ENCODE peak calls at places on chromosomes 1 and 21, in five cellular contexts. G is brain microvascular endothelial cell, H is sigmoid colon, F is neural progenitor cell, N is lower lobe of right lung. M is an unnamed sample.

GRCh38 chr1:236058141-236058626 is 6.7 kb downstream of the NID1 start:
- DNase-seq in G (no peak), H (peak; percentile 45), F (peak; percentile 54), N (no peak), M (peak; percentile 86)

GRCh38 chr1:227922501-227923352 is 25.0 kb downstream of the WNT9A start:
- DNase-seq in G (no peak), H (no peak), F (peak; percentile 91), N (no peak), M (no peak)

GRCh38 chr1:155889566-155889965 is 21.6 kb downstream of the RIT1 start:
- DNase-seq in G (peak; percentile 69), H (no peak), F (no peak), N (no peak), M (no peak)

GRCh38 chr1:1922782-1923680 is 4.0 kb upstream of the TMEM52 start:
- DNase-seq in G (no peak), H (peak; percentile 64), F (no peak), N (peak; percentile 43), M (no peak)

GRCh38 chr1:246396322-246396721 is 110.8 kb downstream of the SMYD3 start:
- DNase-seq in G (no peak), H (no peak), F (no peak), N (no peak), M (no peak)

GRCh38 chr1:204670152-204670927 is 15.2 kb downstream of the LRRN2 start:
- DNase-seq in G (peak; percentile 12), H (no peak), F (no peak), N (no peak), M (peak; percentile 12)

GRCh38 chr1:175824079-175824478 is 80.7 kb upstream of the TNR start:
- DNase-seq in G (no peak), H (no peak), F (peak; percentile 58), N (no peak), M (no peak)

GRCh38 chr21:44548922-44549321 is 2.4 kb downstream of the KRTAP10-2 start:
- DNase-seq in G (no peak), H (no peak), F (peak; percentile 55), N (no peak), M (no peak)

GRCh38 chr1:26529655-26530539 is at the start of gene RPS6KA1:
- DNase-seq in G (no peak), H (no peak), F (peak; percentile 95), N (peak; percentile 80), M (no peak)

GRCh38 chr1:17359031-17359430 is 13.0 kb upstream of the PADI6 start:
- DNase-seq in G (no peak), H (no peak), F (peak; percentile 46), N (no peak), M (no peak)

GRCh38 chr1:182240085-182240484 is 151.5 kb downstream of the GLUL start:
- DNase-seq in G (no peak), H (no peak), F (no peak), N (no peak), M (no peak)

GRCh38 chr21:9735421-9735961 is 785.9 kb upstream of the TPTE start:
- DNase-seq in G (no peak), H (no peak), F (no peak), N (no peak), M (no peak)

GRCh38 chr1:203213126-203213525 is 16.3 kb downstream of the CHIT1 start:
- DNase-seq in G (no peak), H (peak; percentile 57), F (no peak), N (no peak), M (no peak)

GRCh38 chr1:53294557-53294956 is 33.3 kb downstream of the LRP8 start:
- DNase-seq in G (peak; percentile 46), H (no peak), F (no peak), N (no peak), M (no peak)

GRCh38 chr1:58432813-58433668 is 113.5 kb downstream of the OMA1 start:
- DNase-seq in G (peak; percentile 35), H (no peak), F (peak; percentile 92), N (no peak), M (peak; percentile 86)

GRCh38 chr1:234281826-234282489 is 91.3 kb upstream of the COA6 start:
- DNase-seq in G (no peak), H (no peak), F (peak; percentile 55), N (no peak), M (no peak)

GRCh38 chr1:5847013-5847654 is 145.1 kb downstream of the NPHP4 start:
- DNase-seq in G (peak; percentile 7), H (no peak), F (peak; percentile 90), N (no peak), M (no peak)

GRCh38 chr1:193431265-193431977 is 245.0 kb upstream of the B3GALT2 start:
- DNase-seq in G (peak; percentile 55), H (no peak), F (no peak), N (no peak), M (no peak)

GRCh38 chr1:108758782-108759181 is 12.3 kb downstream of the STXBP3 start:
- DNase-seq in G (no peak), H (no peak), F (no peak), N (no peak), M (no peak)

GRCh38 chr21:25171438-25171837 is 435.8 kb downstream of the MRPL39 start:
- DNase-seq in G (no peak), H (no peak), F (no peak), N (no peak), M (no peak)

GRCh38 chr1:64356636-64357256 is 113.2 kb upstream of the CACHD1 start:
- DNase-seq in G (no peak), H (no peak), F (peak; percentile 8), N (no peak), M (no peak)

GRCh38 chr21:44083631-44084291 is 23.4 kb upstream of the PWP2 start:
- DNase-seq in G (peak; percentile 9), H (no peak), F (no peak), N (no peak), M (no peak)

GRCh38 chr1:220879509-220880366 is 495 bp downstream of the HLX start:
- DNase-seq in G (no peak), H (no peak), F (peak; percentile 80), N (peak; percentile 69), M (no peak)

GRCh38 chr1:220880726-220881506 is 1.7 kb downstream of the HLX start:
- DNase-seq in G (no peak), H (peak; percentile 96), F (peak; percentile 67), N (peak; percentile 89), M (no peak)

GRCh38 chr1:220880367-220880680 is 1.1 kb downstream of the HLX start:
- DNase-seq in G (no peak), H (no peak), F (no peak), N (no peak), M (no peak)

GRCh38 chr1:220884109-220884980 is 5.1 kb downstream of the HLX start:
- DNase-seq in G (peak; percentile 18), H (no peak), F (peak; percentile 91), N (no peak), M (no peak)

DNA sequence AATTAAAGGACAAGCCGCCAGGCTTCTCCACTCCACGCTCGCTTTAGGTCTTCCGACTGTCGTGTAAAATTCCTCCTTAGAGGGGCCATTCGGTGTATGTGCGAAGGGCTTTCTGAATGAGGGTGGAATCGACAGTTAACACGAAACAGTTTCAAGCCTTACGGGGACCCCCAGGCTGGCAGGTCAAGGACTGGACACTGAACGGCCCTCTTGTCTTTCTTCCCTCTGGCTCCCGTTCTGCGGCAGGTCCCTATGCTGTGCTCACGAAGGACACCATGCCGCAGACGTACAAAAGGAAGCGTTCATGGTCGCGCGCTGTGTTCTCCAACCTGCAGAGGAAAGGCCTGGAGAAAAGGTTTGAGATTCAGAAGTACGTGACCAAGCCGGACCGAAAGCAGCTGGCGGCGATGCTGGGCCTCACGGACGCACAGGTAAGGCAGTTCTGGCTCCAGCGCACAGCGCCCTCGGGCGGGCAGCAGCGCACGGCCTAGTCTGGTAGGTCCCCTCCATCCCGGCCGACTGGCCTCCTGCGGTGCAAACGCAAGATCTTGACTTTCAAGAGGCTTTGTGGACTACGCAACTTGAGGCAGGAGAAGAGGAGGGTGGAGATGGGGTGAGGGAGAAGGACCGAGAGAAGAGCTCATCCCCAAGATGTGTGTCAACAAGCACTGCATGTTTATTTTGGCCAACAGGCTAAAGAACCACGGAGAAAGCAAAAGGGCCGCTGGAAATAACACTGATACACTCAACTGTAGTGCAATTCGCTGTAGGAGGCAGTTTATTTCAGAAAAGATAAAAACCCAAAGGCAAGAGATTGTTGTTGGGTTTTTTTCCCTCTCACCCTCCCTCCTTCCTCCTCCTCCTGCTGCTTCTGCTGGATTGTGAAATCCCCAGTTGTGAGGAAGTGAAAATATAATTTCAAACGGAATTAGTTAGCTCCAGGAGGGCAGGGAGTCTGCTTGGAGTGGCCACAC is 3.0 kb downstream of the HLX start:
- DNase-seq in G (no peak), H (peak; percentile 92), F (peak; percentile 80), N (no peak), M (no peak)
- TF ChIP-seq CTCF in G (peak; percentile 24), H (no peak), F (peak; percentile 66), N (peak; percentile 19), M (no peak)

DNA sequence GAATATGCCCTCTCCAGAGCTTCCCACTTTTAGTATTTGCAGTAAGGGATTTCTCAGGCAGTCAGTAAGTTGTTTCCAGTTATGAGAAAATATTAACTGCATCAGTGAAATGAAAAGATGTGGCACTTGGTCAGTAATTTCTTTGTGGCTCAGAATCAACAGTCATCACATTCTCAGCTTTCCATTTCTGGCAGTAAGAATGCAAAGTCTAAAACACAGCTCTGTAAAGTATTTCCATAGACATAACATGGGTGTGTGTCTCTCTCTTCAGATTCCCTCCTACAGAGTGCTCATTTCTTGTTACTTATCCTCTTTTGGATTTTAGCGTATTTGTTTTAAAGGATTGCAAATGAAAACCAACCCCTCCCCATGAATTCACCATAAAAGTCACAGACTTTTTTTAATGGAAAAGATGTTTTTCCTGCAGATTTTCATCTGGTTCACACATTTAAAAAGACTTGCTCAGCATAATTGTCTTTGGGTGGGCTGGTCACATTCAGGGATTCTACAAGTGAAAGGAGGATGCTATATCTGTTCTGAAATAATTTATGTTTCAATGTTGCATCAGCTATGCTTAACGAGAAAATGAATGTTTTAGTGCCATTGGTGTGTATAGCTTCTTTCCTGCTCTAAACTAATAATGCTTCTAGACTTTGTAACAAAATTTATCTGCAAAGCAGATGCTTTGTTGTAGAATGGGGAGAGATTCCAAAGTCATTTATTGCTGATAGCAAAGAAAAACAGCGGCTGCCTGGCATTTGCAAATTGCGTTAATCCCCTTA is 34.5 kb upstream of the CD55 start:
- DNase-seq in G (no peak), H (no peak), F (no peak), N (no peak), M (no peak)
- H3K4me3 ChIP-seq in G (no peak overlapping the region), H (no peak overlapping the region), F (no peak overlapping the region), N (no peak overlapping the region), M (no peak overlapping the region)

DNA sequence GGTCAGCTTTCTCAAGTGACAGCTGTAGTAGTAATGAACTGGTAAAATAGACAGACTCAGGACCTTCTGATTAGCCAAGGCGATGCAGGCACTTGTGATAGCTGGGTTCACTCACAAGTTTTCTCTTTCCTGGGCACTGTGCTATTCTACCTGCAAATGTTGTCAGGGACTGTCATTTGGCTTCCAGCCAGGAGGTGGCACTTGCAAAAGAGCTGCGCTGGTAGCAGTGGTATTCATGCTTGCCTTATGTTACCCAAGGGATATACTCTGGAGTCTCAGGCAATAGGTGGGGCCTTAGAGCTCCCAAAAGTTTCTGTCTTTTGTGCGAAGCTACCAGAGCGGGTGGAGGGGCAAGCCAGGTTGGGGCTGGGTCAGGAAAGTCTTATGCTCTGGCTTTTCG is 23.5 kb downstream of the IFI44 start:
- DNase-seq in G (no peak), H (no peak), F (peak; percentile 39), N (no peak), M (no peak)
- TF ChIP-seq CTCF in G (no peak), H (no peak), F (peak; percentile 39), N (no peak), M (no peak)

DNA sequence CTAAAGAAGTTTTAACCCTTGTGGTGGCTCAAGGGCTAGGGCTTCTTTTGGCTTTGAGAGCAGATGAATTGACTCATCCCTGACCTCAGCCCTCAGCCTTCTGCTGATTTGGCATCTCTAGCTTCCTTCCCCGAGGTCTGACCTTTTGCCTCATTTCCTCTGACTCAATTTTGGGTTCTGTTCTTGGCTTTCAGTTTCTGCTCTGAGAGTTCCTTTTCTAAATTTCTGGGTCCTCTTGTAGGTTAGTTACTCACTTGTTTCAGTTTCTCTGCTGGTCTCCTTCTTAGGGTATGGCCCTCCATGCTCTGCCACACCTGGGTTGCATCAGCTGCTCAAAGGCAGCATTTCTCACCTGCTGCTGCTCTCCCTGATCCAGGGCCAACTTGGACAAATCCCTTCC is 19.4 kb downstream of the PDE4B start:
- DNase-seq in G (peak; percentile 86), H (no peak), F (no peak), N (no peak), M (peak; percentile 75)
- H3K4me3 ChIP-seq in G (no peak overlapping the region), H (no peak overlapping the region), F (no peak overlapping the region), N (no peak overlapping the region), M (no peak overlapping the region)